ENCODE peak calls at places on chromosomes 7 and 10, in ten cellular contexts. Y, T, A, Q, M, G, S, R, N and O are unnamed samples.

GRCh38 chr7:4888161-4888560 is 4.6 kb upstream of the RADIL start:
- DNase-seq in T (no peak), Y (peak; percentile 16), N (no peak), G (no peak), R (no peak), A (no peak), M (no peak), Q (no peak), S (no peak), O (no peak)

GRCh38 chr7:1934017-1934416 is 263.9 kb downstream of the ELFN1 start:
- DNase-seq in N (no peak), Y (no peak), G (no peak), R (no peak), A (no peak), M (no peak), T (no peak), Q (peak; percentile 68), S (no peak), O (no peak)

GRCh38 chr7:107694395-107694794 is 33.8 kb downstream of the SLC26A4 start:
- DNase-seq in Y (no peak), G (no peak), T (no peak), M (no peak), N (peak; percentile 59), S (no peak), A (no peak), Q (no peak), R (no peak), O (no peak)

GRCh38 chr7:92830532-92831110 is 5.8 kb downstream of the CDK6 start:
- DNase-seq in N (no peak), Y (no peak), M (no peak), T (peak; percentile 22), S (no peak), G (no peak), Q (no peak), A (no peak), R (no peak), O (no peak)

GRCh38 chr10:73079779-73080178 is 16.9 kb downstream of the P4HA1 start:
- DNase-seq in R (no peak), G (no peak), A (no peak), S (no peak), N (no peak), T (no peak), M (no peak), Q (no peak), Y (no peak), O (no peak)

GRCh38 chr7:97959046-97959445 is 30.9 kb downstream of the OCM2 start:
- DNase-seq in Q (no peak), T (no peak), M (no peak), S (no peak), A (no peak), N (no peak), R (no peak), G (no peak), Y (no peak), O (no peak)

GRCh38 chr7:141342664-141343400 is 208.4 kb upstream of the AGK start:
- DNase-seq in S (no peak), Q (no peak), N (no peak), A (no peak), G (no peak), M (no peak), R (no peak), Y (no peak), T (no peak), O (no peak)

GRCh38 chr7:55325371-55325792 is 39.8 kb upstream of the LANCL2 start:
- DNase-seq in R (peak; percentile 77), N (no peak), G (peak; percentile 33), Y (no peak), A (no peak), M (no peak), T (no peak), S (peak; percentile 34), Q (no peak), O (no peak)

GRCh38 chr7:24283559-24283899 is 461 bp upstream of the NPY start:
- DNase-seq in S (no peak), A (no peak), Q (no peak), M (no peak), G (no peak), N (no peak), R (no peak), T (no peak), Y (no peak), O (no peak)

GRCh38 chr7:99313204-99313573 is 12.5 kb upstream of the ARPC1A start:
- DNase-seq in Y (no peak), S (no peak), Q (no peak), M (no peak), N (no peak), T (no peak), A (no peak), G (no peak), R (no peak), O (no peak)

GRCh38 chr7:44309271-44310091 is 15.9 kb downstream of the CAMK2B start:
- DNase-seq in N (no peak), G (peak; percentile 74), Q (peak; percentile 87), S (peak; percentile 74), T (peak; percentile 45), R (peak; percentile 83), M (peak; percentile 49), A (peak; percentile 86), Y (no peak), O (peak; percentile 46)

GRCh38 chr7:130491841-130492518 is at the start of gene MEST:
- DNase-seq in M (no peak), N (peak; percentile 6), T (no peak), A (no peak), G (peak; percentile 53), Y (no peak), S (peak; percentile 20), Q (peak; percentile 78), R (no peak), O (no peak)

GRCh38 chr7:33601081-33601480 is 304.3 kb upstream of the BMPER start:
- DNase-seq in M (no peak), G (no peak), N (no peak), Y (no peak), Q (no peak), T (no peak), S (no peak), A (no peak), R (no peak), O (no peak)

GRCh38 chr10:9613338-9613737 is 1404.3 kb upstream of the CELF2 start:
- DNase-seq in G (no peak), Y (no peak), Q (no peak), M (no peak), T (no peak), R (no peak), A (no peak), N (no peak), S (no peak), O (no peak)

GRCh38 chr7:116876664-116877442 is 14.5 kb downstream of the CAPZA2 start:
- DNase-seq in Y (no peak), M (peak; percentile 60), A (no peak), R (peak; percentile 92), G (peak; percentile 49), N (no peak), Q (no peak), T (no peak), S (peak; percentile 90), O (peak; percentile 55)

GRCh38 chr7:37201876-37202198 is 246.8 kb downstream of the ELMO1 start:
- DNase-seq in Y (no peak), T (no peak), Q (no peak), R (no peak), M (no peak), A (no peak), G (no peak), S (no peak), N (no peak), O (no peak)
- TF ChIP-seq CTCF in Y (peak; percentile 11), T (no peak), Q (no peak), R (no peak), M (no peak), A (no peak), G (no peak), S (no peak), N (no peak), O (no peak)

GRCh38 chr7:151459726-151460473 is 20.0 kb upstream of the CRYGN start:
- DNase-seq in N (peak; percentile 87), A (peak; percentile 96), Q (no peak), M (peak; percentile 58), Y (peak; percentile 90), R (peak; percentile 96), S (peak; percentile 86), T (no peak), G (peak; percentile 85), O (peak; percentile 87)
- TF ChIP-seq POLR2A in N (no peak), A (no peak), Q (no peak), M (peak; percentile 42), Y (no peak), R (peak; percentile 87), S (no peak), T (no peak), G (peak; percentile 13), O (peak; percentile 66)

GRCh38 chr10:117684673-117685211 is 142.2 kb downstream of the EMX2 start:
- DNase-seq in Y (peak; percentile 40), G (peak; percentile 30), N (no peak), M (no peak), R (no peak), Q (no peak), S (peak; percentile 53), T (peak; percentile 6), A (peak; percentile 91), O (peak; percentile 35)
- TF ChIP-seq CTCF in Y (peak; percentile 23), G (no peak), N (no peak), M (no peak), R (no peak), Q (peak; percentile 9), S (no peak), T (no peak), A (no peak), O (no peak)

GRCh38 chr7:47501406-47501805 is 80.5 kb downstream of the TNS3 start:
- DNase-seq in Y (no peak), M (no peak), Q (no peak), S (no peak), R (peak; percentile 73), N (no peak), G (peak; percentile 51), T (no peak), A (no peak), O (no peak)
- TF ChIP-seq POLR2A in Y (no peak), M (no peak), Q (no peak), S (no peak), R (peak; percentile 30), N (no peak), G (no peak), T (no peak), A (no peak), O (no peak)

GRCh38 chr7:77655361-77655760 is 40.9 kb upstream of the RSBN1L start:
- DNase-seq in T (no peak), Q (no peak), R (peak; percentile 17), G (no peak), S (no peak), A (no peak), Y (no peak), M (no peak), N (no peak), O (no peak)

GRCh38 chr7:77649950-77650349 is 46.3 kb upstream of the RSBN1L start:
- DNase-seq in R (no peak), N (no peak), Q (no peak), Y (peak; percentile 35), T (no peak), M (no peak), A (no peak), S (no peak), G (no peak), O (no peak)

GRCh38 chr7:77653572-77653971 is 42.7 kb upstream of the RSBN1L start:
- DNase-seq in G (no peak), N (peak; percentile 32), M (no peak), T (no peak), Y (no peak), Q (no peak), S (no peak), A (no peak), R (peak; percentile 21), O (no peak)

GRCh38 chr7:77648742-77649338 is 47.4 kb upstream of the RSBN1L start:
- DNase-seq in G (no peak), Q (no peak), N (no peak), T (no peak), M (no peak), S (no peak), Y (no peak), R (no peak), A (no peak), O (no peak)

GRCh38 chr7:77651544-77652162 is 44.6 kb upstream of the RSBN1L start:
- DNase-seq in Q (no peak), S (peak; percentile 28), T (peak; percentile 72), A (no peak), Y (peak; percentile 32), M (no peak), R (peak; percentile 31), G (no peak), N (no peak), O (no peak)
- TF ChIP-seq CTCF in Q (peak; percentile 62), S (peak; percentile 75), T (peak; percentile 72), A (no peak), Y (peak; percentile 76), M (peak; percentile 66), R (peak; percentile 69), G (peak; percentile 60), N (peak; percentile 58), O (peak; percentile 73)